ENCODE peak calls at places on chromosome 4, in ten cellular contexts. K, Y, U, O, D, I, C, J, M and S are unnamed samples.

GRCh38 chr4:27123050-27123768 is 262.6 kb downstream of the STIM2 start:
- DNase-seq in K (no peak), Y (no peak), U (no peak), O (no peak), D (peak; percentile 92), I (no peak), C (no peak), J (no peak), M (peak; percentile 77), S (no peak)

GRCh38 chr4:20462426-20463175 is 210.9 kb downstream of the SLIT2 start:
- DNase-seq in K (no peak), Y (no peak), U (no peak), O (no peak), D (no peak), I (no peak), C (no peak), J (no peak), M (peak; percentile 19), S (no peak)

GRCh38 chr4:14078311-14078710 is 450.8 kb upstream of the BOD1L1 start:
- DNase-seq in K (no peak), Y (no peak), U (no peak), O (no peak), D (no peak), I (no peak), C (no peak), J (no peak), M (no peak), S (no peak)

GRCh38 chr4:184387351-184387750 is 87.0 kb downstream of the IRF2 start:
- DNase-seq in K (no peak), Y (no peak), U (no peak), O (no peak), D (peak; percentile 20), I (no peak), C (no peak), J (no peak), M (no peak), S (no peak)

GRCh38 chr4:139606600-139607301 is 50.7 kb upstream of the SETD7 start:
- DNase-seq in K (peak; percentile 86), Y (no peak), U (no peak), O (peak; percentile 70), D (no peak), I (no peak), C (no peak), J (no peak), M (peak; percentile 54), S (no peak)

GRCh38 chr4:24775209-24775608 is 20.2 kb upstream of the SOD3 start:
- DNase-seq in K (no peak), Y (no peak), U (no peak), O (no peak), D (no peak), I (no peak), C (no peak), J (no peak), M (peak; percentile 48), S (no peak)

GRCh38 chr4:10002278-10002677 is 19.0 kb downstream of the SLC2A9 start:
- DNase-seq in K (no peak), Y (no peak), U (no peak), O (no peak), D (no peak), I (peak; percentile 22), C (no peak), J (no peak), M (no peak), S (no peak)

GRCh38 chr4:108172231-108172779 is 3.6 kb upstream of the LEF1 start:
- DNase-seq in K (no peak), Y (no peak), U (no peak), O (peak; percentile 60), D (peak; percentile 33), I (peak; percentile 18), C (no peak), J (no peak), M (no peak), S (peak; percentile 67)

DNA sequence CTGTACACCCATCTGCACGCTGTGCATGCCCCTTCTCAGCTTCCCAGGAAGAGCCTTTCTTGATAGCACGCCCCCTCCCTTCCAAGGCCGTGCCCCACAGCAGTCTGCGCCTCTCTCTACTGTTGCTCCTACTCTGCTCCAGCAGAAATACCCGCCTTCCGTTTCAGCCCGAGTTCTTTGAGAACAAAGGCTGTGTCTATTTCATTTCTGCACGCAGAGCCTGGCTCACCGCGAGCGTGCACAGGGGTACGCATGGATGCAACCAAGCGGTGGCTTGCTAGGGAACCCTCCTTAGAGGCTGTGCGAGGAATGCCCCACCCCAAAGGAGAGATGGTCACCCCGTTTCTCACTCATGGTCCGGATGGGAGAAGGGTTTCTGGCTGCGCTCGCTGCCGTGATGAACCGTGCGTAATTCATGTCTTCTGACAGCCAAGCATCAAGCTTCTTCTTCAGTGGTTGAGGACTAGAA is 448 bp downstream of the AADAT start:
- DNase-seq in K (peak; percentile 19), Y (no peak), U (no peak), O (peak; percentile 60), D (peak; percentile 55), I (peak; percentile 25), C (no peak), J (no peak), M (peak; percentile 27), S (no peak)
- H3K4me3 ChIP-seq in K (peak overlapping the region; percentile 58), Y (no peak overlapping the region), U (peak overlapping the region; percentile 54), O (peak overlapping the region; percentile 83), D (peak overlapping the region; percentile 75), I (peak overlapping the region; percentile 62), C (peak overlapping the region; percentile 55), J (peak overlapping the region; percentile 83), M (peak overlapping the region; percentile 86), S (peak overlapping the region; percentile 68)

GRCh38 chr4:76997454-76997853 is 47.9 kb downstream of the SEPTIN11 start:
- DNase-seq in K (no peak), Y (no peak), U (no peak), O (no peak), D (no peak), I (no peak), C (no peak), J (no peak), M (no peak), S (no peak)

GRCh38 chr4:76990288-76991080 is 40.9 kb downstream of the SEPTIN11 start:
- DNase-seq in K (no peak), Y (no peak), U (no peak), O (peak; percentile 87), D (no peak), I (no peak), C (no peak), J (no peak), M (no peak), S (no peak)

GRCh38 chr4:76995776-76996175 is 46.2 kb downstream of the SEPTIN11 start:
- DNase-seq in K (no peak), Y (no peak), U (no peak), O (no peak), D (no peak), I (no peak), C (no peak), J (no peak), M (no peak), S (no peak)

GRCh38 chr4:76996445-76996844 is 46.9 kb downstream of the SEPTIN11 start:
- DNase-seq in K (no peak), Y (no peak), U (no peak), O (no peak), D (no peak), I (no peak), C (no peak), J (no peak), M (no peak), S (no peak)

DNA sequence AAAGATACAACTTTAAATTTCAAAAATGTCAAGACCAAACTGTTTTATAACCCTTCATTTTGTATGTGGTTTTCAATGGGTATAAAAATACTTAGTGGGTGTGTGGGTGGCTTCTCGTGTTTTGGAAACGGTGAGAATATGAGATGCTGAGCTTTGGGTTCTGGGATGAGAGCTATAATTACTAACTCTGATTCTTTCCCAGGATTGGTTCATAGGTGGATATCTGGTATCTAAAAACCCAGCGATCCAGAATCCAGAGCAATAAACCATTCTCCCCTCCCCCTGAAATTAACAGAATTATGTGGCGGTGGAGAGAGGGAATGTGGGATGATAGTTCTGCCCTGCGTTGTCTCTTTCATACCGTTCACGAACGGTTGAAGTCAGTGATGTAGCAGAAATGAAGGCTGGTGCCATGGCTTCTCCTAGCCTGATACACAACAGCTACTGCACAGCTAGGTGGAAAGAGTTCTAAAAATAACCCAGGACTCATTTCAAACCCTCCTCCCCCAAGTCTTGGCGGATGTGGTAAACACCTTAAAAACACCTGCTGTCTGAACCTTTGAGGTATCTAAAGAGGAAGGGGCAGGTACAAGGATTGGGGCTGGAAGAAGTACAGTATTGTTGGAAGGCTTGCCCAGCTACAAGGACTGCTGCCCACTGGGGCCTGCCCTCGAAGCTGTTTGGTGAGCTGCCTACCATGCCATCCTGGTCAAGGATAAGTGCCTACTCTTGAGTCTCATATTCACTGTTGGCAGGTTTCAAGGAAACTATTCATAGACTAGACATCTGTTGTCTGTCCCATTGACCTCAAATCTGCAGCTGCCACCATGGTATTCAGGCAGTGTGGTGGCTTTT is 44.5 kb downstream of the SEPTIN11 start:
- DNase-seq in K (no peak), Y (peak; percentile 81), U (no peak), O (no peak), D (no peak), I (no peak), C (no peak), J (no peak), M (no peak), S (no peak)
- H3K27ac ChIP-seq in K (no peak overlapping the region), Y (peak overlapping the region; percentile 37), U (no peak overlapping the region), O (no peak overlapping the region), D (no peak overlapping the region), I (no peak overlapping the region), C (no peak overlapping the region), J (no peak overlapping the region), M (no peak overlapping the region), S (no peak overlapping the region)

GRCh38 chr4:6271206-6271605 is 1.6 kb downstream of the WFS1 start:
- DNase-seq in K (no peak), Y (no peak), U (no peak), O (no peak), D (no peak), I (no peak), C (no peak), J (no peak), M (no peak), S (no peak)

GRCh38 chr4:6271701-6272465 is 2.2 kb downstream of the WFS1 start:
- DNase-seq in K (no peak), Y (no peak), U (peak; percentile 29), O (no peak), D (no peak), I (peak; percentile 80), C (no peak), J (peak; percentile 91), M (peak; percentile 8), S (peak; percentile 88)

GRCh38 chr4:6275351-6275750 is 5.7 kb downstream of the WFS1 start:
- DNase-seq in K (no peak), Y (no peak), U (no peak), O (no peak), D (no peak), I (no peak), C (no peak), J (no peak), M (no peak), S (no peak)

GRCh38 chr4:6273661-6273990 is 4.0 kb downstream of the WFS1 start:
- DNase-seq in K (no peak), Y (no peak), U (no peak), O (no peak), D (no peak), I (no peak), C (no peak), J (no peak), M (peak; percentile 59), S (no peak)

GRCh38 chr4:6272863-6273660 is 3.4 kb downstream of the WFS1 start:
- DNase-seq in K (peak; percentile 32), Y (no peak), U (no peak), O (peak; percentile 85), D (no peak), I (no peak), C (no peak), J (no peak), M (peak; percentile 80), S (no peak)
- H3K4me3 ChIP-seq in K (no peak overlapping the region), Y (no peak overlapping the region), U (no peak overlapping the region), O (no peak overlapping the region), D (no peak overlapping the region), I (no peak overlapping the region), C (peak overlapping the region; percentile 10), J (peak overlapping the region; percentile 42), M (peak overlapping the region; percentile 47), S (peak overlapping the region; percentile 5)

GRCh38 chr4:148273501-148273986 is 168.7 kb downstream of the NR3C2 start:
- DNase-seq in K (no peak), Y (no peak), U (no peak), O (no peak), D (no peak), I (no peak), C (no peak), J (no peak), M (no peak), S (no peak)
- H3K27ac ChIP-seq in K (no peak overlapping the region), Y (no peak overlapping the region), U (no peak overlapping the region), O (no peak overlapping the region), D (no peak overlapping the region), I (no peak overlapping the region), C (no peak overlapping the region), J (no peak overlapping the region), M (no peak overlapping the region), S (no peak overlapping the region)